ENCODE peak calls at places on chromosomes 1 and 21, in seven cellular contexts. B is psoas muscle; K is 8988T; E is NCI-H1930; Y is fibroblast of lung; Q is GM13977; Z is CD8-positive, alpha-beta memory T cell. X is an unnamed sample.

GRCh38 chr1:115084902-115085505 is 4.3 kb downstream of the TSPAN2 start:
- DNase-seq in B (no peak), K (no peak), E (no peak), Y (peak), Q (no peak), Z (no peak), X (no peak)

GRCh38 chr1:6208723-6209660 is 3.1 kb downstream of the RNF207 start:
- DNase-seq in B (peak), K (no peak), E (peak), Y (peak), Q (peak), Z (no peak), X (no peak)

GRCh38 chr1:47594627-47595026 is 156.8 kb downstream of the FOXD2 start:
- DNase-seq in B (no peak), K (no peak), E (no peak), Y (no peak), Q (no peak), Z (no peak), X (no peak)

GRCh38 chr21:42616366-42617340 is 36.8 kb upstream of the PDE9A start:
- DNase-seq in B (no peak), K (no peak), E (no peak), Y (no peak), Q (no peak), Z (peak), X (no peak)

GRCh38 chr1:153649867-153650235 is 8.7 kb upstream of the SNAPIN start:
- DNase-seq in B (peak), K (no peak), E (no peak), Y (no peak), Q (no peak), Z (no peak), X (no peak)

GRCh38 chr1:219027161-219027673 is 146.5 kb upstream of the LYPLAL1 start:
- DNase-seq in B (no peak), K (no peak), E (no peak), Y (no peak), Q (no peak), Z (no peak), X (no peak)

GRCh38 chr1:12810691-12811408 is 19.7 kb downstream of the PRAMEF1 start:
- DNase-seq in B (no peak), K (no peak), E (no peak), Y (peak), Q (no peak), Z (no peak), X (no peak)

GRCh38 chr1:43653339-43653738 is 3.4 kb downstream of the KDM4A start:
- DNase-seq in B (no peak), K (peak), E (no peak), Y (no peak), Q (no peak), Z (no peak), X (peak)

GRCh38 chr1:210260087-210260486 is 27.5 kb downstream of the SERTAD4 start:
- DNase-seq in B (no peak), K (no peak), E (no peak), Y (peak), Q (no peak), Z (no peak), X (no peak)

GRCh38 chr1:42922687-42923366 is 35.8 kb downstream of the SLC2A1 start:
- DNase-seq in B (no peak), K (no peak), E (peak), Y (peak), Q (peak), Z (peak), X (peak)

GRCh38 chr1:6105218-6105679 is 59.6 kb downstream of the KCNAB2 start:
- DNase-seq in B (peak), K (peak), E (no peak), Y (no peak), Q (no peak), Z (peak), X (no peak)

GRCh38 chr1:68232354-68233148 is at the start of gene WLS:
- DNase-seq in B (peak), K (peak), E (peak), Y (peak), Q (no peak), Z (no peak), X (peak)

GRCh38 chr1:26597629-26598039 is 68.1 kb downstream of the RPS6KA1 start:
- DNase-seq in B (no peak), K (peak), E (no peak), Y (peak), Q (peak), Z (no peak), X (no peak)

GRCh38 chr1:23449918-23450317 is 25.4 kb upstream of the TCEA3 start:
- DNase-seq in B (peak), K (no peak), E (no peak), Y (no peak), Q (no peak), Z (no peak), X (no peak)

GRCh38 chr1:152543808-152544207 is 22.8 kb downstream of the LCE3E start:
- DNase-seq in B (no peak), K (no peak), E (no peak), Y (no peak), Q (no peak), Z (no peak), X (no peak)

GRCh38 chr1:21368514-21369289 is 71.2 kb upstream of the NBPF3 start:
- DNase-seq in B (peak), K (no peak), E (peak), Y (peak), Q (peak), Z (peak), X (peak)

GRCh38 chr1:29282135-29282923 is 46.0 kb downstream of the PTPRU start:
- DNase-seq in B (no peak), K (no peak), E (no peak), Y (no peak), Q (no peak), Z (no peak), X (no peak)

X was measured in iPS DF 6.9.